ENCODE peak calls at places on chromosome 19, in five cellular contexts. T is neural progenitor cell, H is colonic mucosa, V is PC-3, A is neuronal stem cell. M is an unnamed sample. For H3K4me1 and H3K9me3, the result is how much of the 10 kb centered on the place peaks cover.

GRCh38 chr19:2602391-2603181 is 99.9 kb downstream of the GNG7 start:
- DNase-seq in T (peak), H (peak), V (peak), A (no peak), M (no peak)

GRCh38 chr19:49615861-49616260 is 24.1 kb downstream of the RRAS start:
- DNase-seq in T (no peak), H (no peak), V (no peak), A (no peak), M (no peak)

GRCh38 chr19:53904909-53905308 is 4.2 kb upstream of the CACNG7 start:
- DNase-seq in T (no peak), H (no peak), V (peak), A (no peak), M (no peak)

GRCh38 chr19:2865334-2866221 is 1.6 kb upstream of the ZNF556 start:
- DNase-seq in T (no peak), H (no peak), V (no peak), A (no peak), M (peak)

GRCh38 chr19:2270157-2270571 is 11.8 kb downstream of the PEAK3 start:
- DNase-seq in T (peak), H (peak), V (no peak), A (no peak), M (peak)

GRCh38 chr19:21321996-21322395 is 7.2 kb downstream of the ZNF708 start:
- DNase-seq in T (no peak), H (no peak), V (no peak), A (no peak), M (no peak)

GRCh38 chr19:10327793-10328192 is 5.5 kb downstream of the RAVER1 start:
- DNase-seq in T (no peak), H (no peak), V (no peak), A (no peak), M (no peak)

GRCh38 chr19:38385804-38386257 is 2.0 kb downstream of the GGN start:
- DNase-seq in T (peak), H (no peak), V (no peak), A (no peak), M (no peak)

GRCh38 chr19:19111967-19112580 is 26.2 kb downstream of the TMEM161A start:
- DNase-seq in T (no peak), H (no peak), V (no peak), A (no peak), M (no peak)

GRCh38 chr19:38206006-38206745 is 17.8 kb downstream of the DPF1 start:
- DNase-seq in T (no peak), H (no peak), V (no peak), A (no peak), M (no peak)

GRCh38 chr19:28166025-28166424 is 1046.9 kb downstream of the UQCRFS1 start:
- DNase-seq in T (no peak), H (no peak), V (no peak), A (no peak), M (no peak)

DNA sequence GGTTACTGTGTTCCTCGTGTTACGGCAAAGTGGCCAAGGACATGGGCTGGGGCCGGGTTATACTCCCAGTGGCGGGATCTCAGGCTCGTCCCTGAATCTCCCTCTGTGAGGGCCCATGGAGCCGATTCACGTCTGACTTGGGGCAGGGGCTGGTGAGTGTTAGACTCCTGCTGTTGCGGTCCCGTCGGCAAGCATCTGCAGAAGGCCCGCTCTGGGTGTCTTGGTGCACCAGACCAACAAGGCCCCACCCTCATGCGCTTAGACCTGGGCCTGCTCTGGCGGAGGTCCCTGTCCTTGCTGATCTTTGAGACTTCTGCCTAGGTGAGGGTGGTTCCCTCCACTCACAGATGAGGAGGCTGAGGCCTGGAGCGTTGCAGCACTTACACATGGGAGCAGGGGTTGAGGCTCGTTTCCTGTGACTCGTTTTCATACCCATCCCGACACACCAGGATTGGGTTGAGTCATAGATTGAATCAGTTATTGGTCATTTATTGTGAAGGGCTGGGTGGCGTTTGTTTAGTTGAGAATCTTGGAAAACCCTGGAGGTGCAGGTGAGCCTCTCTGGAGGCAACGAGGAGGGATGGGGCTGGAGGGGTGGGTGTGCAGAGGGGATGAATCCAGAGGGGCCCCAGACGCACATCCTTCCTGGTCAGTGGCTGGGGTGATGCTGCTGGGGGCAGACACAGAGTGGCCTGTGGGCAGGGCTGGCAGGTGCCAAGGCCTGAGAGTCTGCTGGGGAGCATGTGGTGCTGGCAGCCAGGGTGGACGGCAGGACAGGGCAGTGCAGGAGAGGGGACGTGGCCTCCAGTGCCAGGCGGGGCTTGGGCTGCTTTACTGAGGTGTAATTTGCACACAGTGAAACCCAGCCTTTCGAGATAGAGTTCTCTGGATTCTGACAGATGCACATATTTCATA is 4.6 kb downstream of the EPN1 start:
- DNase-seq in T (no peak), H (no peak), V (peak), A (no peak), M (no peak)
- H3K4me1 ChIP-seq in T (under half), H (under half), V (under half), A (under half), M (under half)

GRCh38 chr19:30128211-30128610 is 186.2 kb downstream of the URI1 start:
- DNase-seq in T (no peak), H (no peak), V (no peak), A (no peak), M (no peak)
- H3K9ac ChIP-seq in T (no peak), H (no peak), V (no peak), A (no peak), M (no peak)

DNA sequence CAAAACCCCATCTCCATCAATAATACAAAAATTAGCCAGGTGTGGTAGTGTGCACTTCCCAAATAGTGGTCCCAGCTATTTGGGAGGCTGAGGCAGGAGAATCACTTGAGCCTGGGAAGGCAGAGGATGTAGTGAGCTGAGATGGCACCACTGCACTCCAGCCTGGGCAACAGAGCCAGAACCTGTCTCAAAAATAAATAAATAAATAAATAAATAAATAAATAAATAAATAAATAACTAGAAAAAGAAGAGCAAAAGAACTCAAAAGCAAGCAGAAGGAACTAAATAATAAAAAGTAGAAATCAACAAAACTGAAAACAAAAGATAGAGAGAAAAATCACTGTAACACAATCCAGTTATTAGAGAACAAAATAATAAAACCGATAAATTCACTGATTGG is 12.3 kb downstream of the ZNF585A start:
- DNase-seq in T (no peak), H (no peak), V (no peak), A (no peak), M (no peak)
- H3K9me3 ChIP-seq in T (under half), H (under half), V (under half), A (under half), M (under half)

DNA sequence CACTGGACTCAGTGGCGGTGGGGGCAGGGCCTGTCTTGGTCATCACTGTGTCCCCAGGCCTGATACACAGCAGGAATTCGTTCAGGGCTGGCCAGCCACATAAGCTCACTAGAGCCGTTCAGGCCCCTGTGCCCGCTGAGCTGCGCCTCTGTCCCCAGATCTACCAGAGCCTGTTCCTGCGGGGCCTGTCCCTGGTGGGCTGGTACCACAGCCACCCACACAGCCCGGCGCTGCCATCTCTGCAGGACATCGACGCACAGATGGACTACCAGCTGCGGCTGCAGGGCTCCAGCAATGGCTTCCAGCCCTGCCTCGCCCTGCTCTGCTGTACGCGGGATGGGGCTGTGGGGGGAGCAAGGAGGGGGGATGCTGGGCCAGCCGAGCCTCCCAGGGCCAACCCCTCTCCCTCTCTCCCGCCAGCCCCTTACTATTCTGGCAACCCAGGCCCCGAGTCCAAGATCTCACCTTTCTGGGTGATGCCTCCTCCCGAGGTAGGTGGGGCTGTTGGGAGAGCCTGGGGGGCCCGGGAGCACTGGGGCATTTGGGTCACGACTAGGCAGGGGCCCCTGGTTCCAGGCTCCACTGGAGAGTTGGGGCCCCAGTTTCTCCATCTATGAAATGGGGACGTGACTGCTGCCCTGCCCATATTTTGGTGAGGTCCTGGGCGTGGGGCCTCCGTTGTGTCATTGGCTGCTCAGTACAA is 13.9 kb downstream of the MPND start:
- DNase-seq in T (no peak), H (no peak), V (no peak), A (no peak), M (no peak)
- H3K4me1 ChIP-seq in T (under half), H (under half), V (under half), A (under half), M (under half)

GRCh38 chr19:7930765-7931164 is 4.8 kb upstream of the CTXN1 start:
- DNase-seq in T (no peak), H (no peak), V (no peak), A (no peak), M (no peak)

GRCh38 chr19:7932930-7933300 is 7.0 kb upstream of the CTXN1 start:
- DNase-seq in T (no peak), H (no peak), V (no peak), A (no peak), M (no peak)

GRCh38 chr19:7932276-7932929 is 6.5 kb upstream of the CTXN1 start:
- DNase-seq in T (no peak), H (no peak), V (no peak), A (no peak), M (no peak)

GRCh38 chr19:7933411-7933810 is 7.5 kb upstream of the CTXN1 start:
- DNase-seq in T (no peak), H (no peak), V (no peak), A (no peak), M (no peak)

DNA sequence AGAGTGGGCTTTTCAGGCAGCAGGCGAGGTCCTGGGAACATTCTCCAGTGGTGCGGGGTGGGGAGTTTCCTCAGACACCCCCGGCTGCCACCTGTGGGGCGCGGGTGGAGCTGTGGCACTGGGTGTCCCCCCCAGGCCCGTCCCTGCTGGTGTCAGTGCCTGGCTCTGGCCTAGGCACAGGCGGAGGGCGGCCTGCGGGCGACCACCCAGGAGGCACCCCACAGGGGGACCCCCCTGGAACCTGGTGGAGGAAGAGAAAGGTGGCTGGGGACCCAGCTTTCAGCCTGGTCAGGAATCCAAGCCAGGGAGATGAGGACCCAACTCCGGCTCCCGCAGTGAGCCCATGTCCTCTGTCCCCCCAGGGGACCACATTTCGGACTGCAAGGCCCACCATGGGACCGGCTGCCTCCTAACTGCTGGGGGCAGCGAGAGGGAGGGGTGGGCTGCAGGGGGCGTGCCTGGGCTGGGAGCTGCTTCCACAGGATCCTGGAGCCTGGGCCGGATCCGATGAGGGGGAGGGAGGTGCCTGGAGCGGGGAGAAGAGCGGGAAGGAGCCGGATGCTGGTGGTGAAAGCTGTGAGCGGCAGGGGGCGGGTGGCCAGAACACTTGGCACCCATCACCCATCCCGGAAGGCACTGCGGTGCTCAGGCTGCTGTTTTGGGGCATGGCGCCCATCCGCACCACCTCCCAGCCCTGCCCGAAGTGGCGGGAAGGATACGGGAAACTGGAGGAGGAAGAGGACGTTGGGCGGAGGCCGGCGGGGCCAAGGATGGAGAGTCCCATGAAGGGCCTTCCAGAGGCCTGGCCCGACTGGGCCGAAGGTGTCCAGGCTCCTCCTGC is 5.5 kb upstream of the CTXN1 start:
- DNase-seq in T (no peak), H (no peak), V (no peak), A (no peak), M (no peak)
- H3K9ac ChIP-seq in T (no peak), H (no peak), V (no peak), A (peak), M (no peak)

GRCh38 chr19:14237011-14237941 is 31.3 kb upstream of the ADGRL1 start:
- DNase-seq in T (no peak), H (no peak), V (no peak), A (no peak), M (no peak)
- H3K9me3 ChIP-seq in T (under half), H (under half), V (under half), A (under half), M (under half)

GRCh38 chr19:55542292-55542855 is 3.0 kb downstream of the SBK3 start:
- DNase-seq in T (no peak), H (no peak), V (no peak), A (no peak), M (no peak)
- H3K4me1 ChIP-seq in T (under half), H (under half), V (under half), A (under half), M (under half)

M was measured in DND-41.